ENCODE peak calls at places on chromosomes 7 and 10, in seven cellular contexts. C is right lobe of liver, U is heart left ventricle, I is Peyer's patch, Z is tibial nerve, A is body of pancreas, Y is A549. Q is an unnamed sample.

GRCh38 chr7:19119901-19120486 is 2.6 kb upstream of the TWIST1 start:
- DNase-seq in C (no peak), U (no peak), I (no peak), Z (no peak), A (no peak), Y (no peak), Q (no peak)

GRCh38 chr10:32348297-32349198 is 1.6 kb upstream of the EPC1 start:
- DNase-seq in C (no peak), U (no peak), I (no peak), Z (no peak), A (no peak), Y (no peak), Q (no peak)

GRCh38 chr10:72875250-72876055 is 18.1 kb upstream of the OIT3 start:
- DNase-seq in C (no peak), U (no peak), I (no peak), Z (no peak), A (no peak), Y (peak; percentile 49), Q (no peak)

GRCh38 chr7:77409739-77410545 is 6.2 kb downstream of the GSAP start:
- DNase-seq in C (no peak), U (no peak), I (no peak), Z (no peak), A (no peak), Y (peak; percentile 83), Q (no peak)

GRCh38 chr7:27192546-27193334 is 7.2 kb downstream of the HOXA13 start:
- DNase-seq in C (no peak), U (no peak), I (no peak), Z (no peak), A (peak; percentile 17), Y (no peak), Q (peak; percentile 83)

GRCh38 chr10:84375011-84375410 is 46.6 kb downstream of the CCSER2 start:
- DNase-seq in C (no peak), U (no peak), I (no peak), Z (peak; percentile 74), A (peak; percentile 44), Y (peak; percentile 62), Q (no peak)

GRCh38 chr10:33229252-33229943 is 105.1 kb downstream of the NRP1 start:
- DNase-seq in C (no peak), U (no peak), I (no peak), Z (no peak), A (no peak), Y (no peak), Q (no peak)

GRCh38 chr10:75613685-75614587 is 182.5 kb downstream of the LRMDA start:
- DNase-seq in C (no peak), U (no peak), I (no peak), Z (no peak), A (no peak), Y (no peak), Q (no peak)

GRCh38 chr10:96400465-96400864 is 41.7 kb upstream of the OPALIN start:
- DNase-seq in C (no peak), U (no peak), I (no peak), Z (no peak), A (no peak), Y (no peak), Q (no peak)

GRCh38 chr10:572696-573095 is 116.8 kb downstream of the DIP2C start:
- DNase-seq in C (no peak), U (no peak), I (no peak), Z (no peak), A (no peak), Y (no peak), Q (no peak)

GRCh38 chr10:19816420-19817250 is at the start of gene PLXDC2:
- DNase-seq in C (peak; percentile 65), U (peak; percentile 69), I (no peak), Z (peak; percentile 42), A (peak; percentile 21), Y (peak; percentile 25), Q (peak; percentile 90)

GRCh38 chr7:127158659-127159058 is 94.1 kb downstream of the GRM8 start:
- DNase-seq in C (no peak), U (no peak), I (no peak), Z (no peak), A (no peak), Y (peak; percentile 9), Q (no peak)

GRCh38 chr10:58028597-58029366 is 238.9 kb downstream of the IPMK start:
- DNase-seq in C (no peak), U (no peak), I (no peak), Z (no peak), A (no peak), Y (peak; percentile 16), Q (no peak)

GRCh38 chr7:28062197-28062988 is 118.2 kb downstream of the JAZF1 start:
- DNase-seq in C (peak; percentile 74), U (peak; percentile 73), I (peak; percentile 66), Z (peak; percentile 83), A (peak; percentile 62), Y (peak; percentile 81), Q (no peak)

GRCh38 chr7:157663061-157663863 is 326.5 kb downstream of the DNAJB6 start:
- DNase-seq in C (peak; percentile 45), U (no peak), I (no peak), Z (no peak), A (no peak), Y (no peak), Q (no peak)

GRCh38 chr7:714251-714671 is 12.2 kb upstream of the DNAAF5 start:
- DNase-seq in C (peak; percentile 31), U (no peak), I (no peak), Z (no peak), A (no peak), Y (no peak), Q (no peak)

GRCh38 chr10:120490288-120490687 is 33.3 kb downstream of the PLPP4 start:
- DNase-seq in C (no peak), U (no peak), I (no peak), Z (no peak), A (no peak), Y (no peak), Q (no peak)

GRCh38 chr7:101862280-101863220 is 45.1 kb downstream of the CUX1 start:
- DNase-seq in C (no peak), U (peak; percentile 64), I (no peak), Z (no peak), A (no peak), Y (no peak), Q (no peak)

GRCh38 chr7:101859411-101860106 is 42.1 kb downstream of the CUX1 start:
- DNase-seq in C (no peak), U (no peak), I (no peak), Z (peak; percentile 22), A (no peak), Y (peak; percentile 42), Q (no peak)

GRCh38 chr7:101860316-101861222 is 43.1 kb downstream of the CUX1 start:
- DNase-seq in C (no peak), U (no peak), I (no peak), Z (no peak), A (no peak), Y (no peak), Q (no peak)

GRCh38 chr7:101863598-101863997 is 46.2 kb downstream of the CUX1 start:
- DNase-seq in C (no peak), U (no peak), I (no peak), Z (no peak), A (no peak), Y (no peak), Q (no peak)

GRCh38 chr7:101861223-101861775 is 43.9 kb downstream of the CUX1 start:
- DNase-seq in C (no peak), U (peak; percentile 49), I (no peak), Z (no peak), A (no peak), Y (no peak), Q (no peak)
- H3K4me3 ChIP-seq in C (no peak overlapping the region), U (no peak overlapping the region), I (no peak overlapping the region), Z (no peak overlapping the region), A (no peak overlapping the region), Y (no peak overlapping the region), Q (no peak overlapping the region)

DNA sequence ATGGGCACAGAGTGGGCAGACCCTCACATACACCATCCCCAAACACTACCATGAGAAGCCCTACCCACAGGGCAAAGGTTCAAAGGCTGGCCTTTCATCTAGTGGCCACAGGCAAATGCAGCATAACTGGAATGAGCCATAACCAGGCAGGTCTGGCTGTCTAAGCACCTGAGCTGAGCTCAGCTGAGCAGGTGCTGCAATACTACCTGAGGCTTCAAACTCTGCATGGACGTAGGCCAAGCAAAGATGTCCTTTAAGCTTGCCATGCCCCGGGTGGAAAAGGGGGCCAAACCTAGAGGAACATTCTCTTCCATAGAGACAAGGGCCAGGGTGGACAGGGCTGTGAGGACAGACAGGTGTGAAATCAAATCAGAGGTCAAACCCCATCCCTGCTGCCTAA is 65.3 kb upstream of the CAMK2B start:
- DNase-seq in C (peak; percentile 7), U (no peak), I (no peak), Z (no peak), A (no peak), Y (no peak), Q (peak; percentile 6)
- TF ChIP-seq POLR2A in C (no peak), U (no peak), I (no peak), Z (no peak), A (no peak), Y (no peak), Q (no peak)

DNA sequence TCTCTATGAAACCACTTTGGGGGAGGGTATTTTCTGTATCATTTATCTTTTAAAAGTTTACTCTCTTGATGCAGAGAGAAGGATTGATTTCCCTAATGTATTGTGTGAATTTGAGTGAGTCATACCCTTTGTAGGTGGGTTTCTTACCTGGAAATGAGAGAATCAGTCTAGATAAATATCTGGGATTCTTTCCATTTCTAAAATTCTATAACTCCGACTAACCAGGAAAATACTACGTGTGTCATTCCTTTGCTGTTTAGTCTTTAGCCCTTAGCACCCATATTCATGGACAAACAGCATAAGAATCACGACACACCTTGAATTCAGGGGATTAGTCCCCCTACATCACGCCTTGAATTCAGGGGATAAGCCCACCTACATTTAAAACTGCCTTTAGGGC is 139.1 kb downstream of the GATA3 start:
- DNase-seq in C (no peak), U (no peak), I (no peak), Z (no peak), A (no peak), Y (no peak), Q (no peak)
- TF ChIP-seq CTCF in C (no peak), U (no peak), I (no peak), Z (no peak), A (no peak), Y (no peak), Q (no peak)

GRCh38 chr10:117542706-117543244 is at the start of gene EMX2:
- DNase-seq in C (no peak), U (no peak), I (no peak), Z (no peak), A (no peak), Y (no peak), Q (no peak)
- H3K4me3 ChIP-seq in C (no peak within 1 kb of the TSS), U (peak within 1 kb of the TSS; percentile 7), I (no peak within 1 kb of the TSS), Z (peak within 1 kb of the TSS; percentile 16), A (peak within 1 kb of the TSS; percentile 12), Y (peak within 1 kb of the TSS; percentile 43), Q (peak within 1 kb of the TSS; percentile 64)

GRCh38 chr10:12068467-12069269 is at the start of gene DHTKD1:
- DNase-seq in C (peak; percentile 100), U (peak; percentile 99), I (peak; percentile 97), Z (peak; percentile 95), A (peak; percentile 99), Y (peak; percentile 97), Q (peak; percentile 100)
- TF ChIP-seq POLR2A in C (peak; percentile 89), U (no peak), I (peak; percentile 25), Z (peak; percentile 80), A (peak; percentile 94), Y (peak; percentile 56), Q (no peak)

GRCh38 chr7:50588937-50589336 is 23.7 kb upstream of the DDC start:
- DNase-seq in C (no peak), U (no peak), I (no peak), Z (no peak), A (no peak), Y (peak; percentile 26), Q (no peak)
- TF ChIP-seq CTCF in C (no peak), U (no peak), I (no peak), Z (no peak), A (peak; percentile 19), Y (no peak), Q (no peak)